ENCODE peak calls at places on chromosome 1, in eight cellular contexts. M, C, T, A, W, U, J and K are unnamed samples.

GRCh38 chr1:6065093-6065878 is 19.6 kb downstream of the KCNAB2 start:
- DNase-seq in M (no peak), C (peak; percentile 51), T (no peak), A (no peak), W (no peak), U (no peak), J (no peak), K (no peak)

GRCh38 chr1:44119525-44119924 is 904 bp downstream of the KLF17 start:
- DNase-seq in M (no peak), C (no peak), T (no peak), A (peak; percentile 38), W (no peak), U (no peak), J (no peak), K (no peak)

GRCh38 chr1:113057006-113057405 is 16.0 kb upstream of the LRIG2 start:
- DNase-seq in M (no peak), C (no peak), T (no peak), A (no peak), W (no peak), U (peak; percentile 43), J (no peak), K (peak; percentile 45)

GRCh38 chr1:206556047-206556747 is 48.9 kb downstream of the RASSF5 start:
- DNase-seq in M (no peak), C (no peak), T (no peak), A (peak; percentile 57), W (no peak), U (no peak), J (no peak), K (no peak)

GRCh38 chr1:6003568-6004411 is 11.6 kb upstream of the NPHP4 start:
- DNase-seq in M (peak; percentile 2), C (peak; percentile 7), T (no peak), A (no peak), W (no peak), U (no peak), J (no peak), K (no peak)

GRCh38 chr1:31376374-31377134 is 3.7 kb upstream of the FABP3 start:
- DNase-seq in M (no peak), C (no peak), T (no peak), A (no peak), W (no peak), U (no peak), J (peak; percentile 54), K (peak; percentile 42)

GRCh38 chr1:179706339-179706941 is 36.7 kb upstream of the FAM163A start:
- DNase-seq in M (peak; percentile 55), C (peak; percentile 34), T (peak; percentile 46), A (peak; percentile 54), W (peak; percentile 36), U (peak; percentile 70), J (peak; percentile 53), K (peak; percentile 64)

GRCh38 chr1:50978852-50979781 is 9.1 kb downstream of the CDKN2C start:
- DNase-seq in M (peak; percentile 62), C (no peak), T (no peak), A (no peak), W (no peak), U (peak; percentile 61), J (no peak), K (peak; percentile 7)

GRCh38 chr1:105686874-105687690 is 1369.4 kb upstream of the PRMT6 start:
- DNase-seq in M (no peak), C (no peak), T (no peak), A (no peak), W (no peak), U (no peak), J (no peak), K (no peak)

GRCh38 chr1:41779350-41779749 is 139.4 kb downstream of the HIVEP3 start:
- DNase-seq in M (no peak), C (no peak), T (no peak), A (no peak), W (no peak), U (no peak), J (no peak), K (no peak)
- TF ChIP-seq CTCF in M (no peak), C (peak; percentile 24), T (no peak), A (no peak), W (no peak), U (peak; percentile 43), J (peak; percentile 33), K (no peak)

DNA sequence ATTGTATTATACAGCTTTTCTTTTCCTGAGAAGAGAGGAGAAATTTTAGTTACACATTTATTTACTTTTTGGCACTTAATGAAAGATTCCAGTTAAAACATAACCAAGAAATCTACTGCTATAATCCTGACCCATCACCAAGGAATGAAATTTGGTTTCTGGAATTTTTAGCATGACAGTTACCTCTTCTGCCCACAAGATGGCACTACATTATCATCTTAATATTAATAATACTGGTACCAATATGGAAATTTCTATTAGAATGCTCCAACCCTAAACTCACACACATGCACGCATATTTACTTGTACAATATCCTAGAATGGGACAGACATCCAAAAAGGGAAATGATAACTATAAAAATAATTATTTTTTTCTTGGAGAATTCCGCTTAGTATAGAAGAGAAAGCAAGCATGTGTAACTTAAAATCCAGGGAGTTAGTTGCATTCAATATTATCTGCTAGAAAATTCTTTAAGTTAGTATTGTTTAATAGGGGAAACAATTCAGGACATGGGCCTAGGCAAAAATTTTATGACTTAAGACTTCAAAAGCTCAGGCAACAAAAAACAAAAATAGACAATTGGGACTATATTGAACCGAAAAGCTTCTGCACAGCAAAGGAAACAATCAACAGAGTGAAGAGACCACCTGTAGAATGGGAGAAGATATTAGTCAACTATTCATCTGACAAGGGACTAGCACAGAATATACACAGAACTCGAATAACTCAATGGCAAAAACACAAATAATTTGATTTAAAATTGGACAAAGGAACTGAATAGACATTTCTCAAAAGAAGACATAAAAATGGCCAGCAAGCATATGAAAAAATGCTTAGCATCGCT is 37.4 kb downstream of the MAP3K21 start:
- DNase-seq in M (no peak), C (no peak), T (no peak), A (no peak), W (no peak), U (peak; percentile 12), J (peak; percentile 9), K (no peak)
- TF ChIP-seq CTCF in M (peak; percentile 19), C (peak; percentile 77), T (peak; percentile 65), A (peak; percentile 33), W (peak; percentile 13), U (peak; percentile 86), J (peak; percentile 53), K (peak; percentile 85)

GRCh38 chr1:150548632-150549495 is at the start of gene ADAMTSL4:
- DNase-seq in M (peak; percentile 70), C (peak; percentile 62), T (no peak), A (peak; percentile 79), W (no peak), U (peak; percentile 38), J (no peak), K (peak; percentile 68)
- TF ChIP-seq CTCF in M (peak; percentile 9), C (peak; percentile 46), T (no peak), A (no peak), W (no peak), U (peak; percentile 38), J (peak; percentile 14), K (no peak)

DNA sequence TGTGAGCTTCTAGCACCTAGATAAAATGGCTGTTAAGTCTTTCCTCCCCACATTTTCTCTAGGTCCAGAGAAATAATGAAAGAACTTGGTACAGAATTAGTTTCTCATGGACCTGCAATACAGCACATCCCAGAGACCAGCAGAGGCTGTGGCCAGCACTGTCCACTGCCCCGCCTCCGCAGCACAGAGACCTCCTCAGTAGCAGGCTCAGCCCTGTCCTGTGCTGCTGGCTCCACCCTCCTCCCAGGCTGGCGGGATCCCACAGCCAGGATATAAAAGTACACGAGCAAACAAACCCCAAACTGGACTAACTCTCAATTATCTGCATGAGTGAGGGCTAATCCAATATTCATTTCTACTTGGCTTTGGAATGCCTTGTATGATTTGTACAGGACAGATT is 401.5 kb downstream of the RPS6KC1 start:
- DNase-seq in M (no peak), C (no peak), T (no peak), A (no peak), W (no peak), U (no peak), J (no peak), K (no peak)
- TF ChIP-seq CTCF in M (no peak), C (no peak), T (no peak), A (no peak), W (no peak), U (no peak), J (no peak), K (no peak)

GRCh38 chr1:10561955-10562354 is 87.2 kb downstream of the PEX14 start:
- DNase-seq in M (no peak), C (no peak), T (no peak), A (no peak), W (no peak), U (no peak), J (no peak), K (no peak)
- TF ChIP-seq CTCF in M (no peak), C (no peak), T (peak; percentile 39), A (no peak), W (no peak), U (peak; percentile 63), J (no peak), K (no peak)

GRCh38 chr1:205373022-205373421 is 16.3 kb upstream of the KLHDC8A start:
- DNase-seq in M (no peak), C (no peak), T (no peak), A (no peak), W (no peak), U (no peak), J (no peak), K (no peak)

GRCh38 chr1:205377355-205377754 is 20.6 kb upstream of the KLHDC8A start:
- DNase-seq in M (no peak), C (no peak), T (no peak), A (no peak), W (no peak), U (no peak), J (no peak), K (no peak)

GRCh38 chr1:205376739-205377138 is 20.0 kb upstream of the KLHDC8A start:
- DNase-seq in M (no peak), C (no peak), T (no peak), A (no peak), W (no peak), U (no peak), J (no peak), K (no peak)

GRCh38 chr1:205374205-205375078 is 17.7 kb upstream of the KLHDC8A start:
- DNase-seq in M (no peak), C (no peak), T (no peak), A (no peak), W (peak; percentile 34), U (no peak), J (peak; percentile 46), K (no peak)

DNA sequence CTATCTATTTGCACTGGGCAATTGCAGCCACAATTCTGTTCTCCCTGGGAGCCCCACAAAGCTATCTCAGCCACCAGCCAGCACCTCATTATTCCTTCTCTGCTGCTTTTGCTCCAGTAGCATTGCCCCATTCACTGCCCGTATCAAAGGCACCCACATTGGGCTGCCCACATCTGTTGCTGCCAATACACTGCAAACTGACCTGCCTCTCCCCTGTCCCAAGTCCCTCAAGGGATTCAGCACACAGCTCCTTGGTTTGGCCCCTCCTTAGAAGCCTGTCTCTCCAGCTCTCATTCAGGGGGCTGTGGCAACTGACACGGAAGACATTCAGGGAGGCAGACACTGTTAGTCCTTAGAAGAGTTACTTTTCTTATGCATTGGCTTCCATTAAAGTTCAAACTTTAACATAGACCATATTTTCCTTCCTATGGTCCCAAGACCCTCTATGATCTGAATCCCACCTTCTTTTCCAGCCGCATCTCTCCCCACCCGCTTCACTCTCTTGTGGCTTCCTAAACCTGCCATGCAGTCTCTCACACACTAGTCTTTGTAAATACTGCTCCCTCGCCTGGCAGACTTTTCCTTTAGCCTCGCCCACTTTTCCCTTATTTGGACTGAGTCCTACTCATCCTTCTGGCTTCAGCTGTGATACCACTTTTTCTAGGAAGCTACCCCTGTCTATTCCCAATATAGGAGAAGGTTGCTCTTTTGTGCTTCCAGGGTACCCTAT is 19.3 kb upstream of the KLHDC8A start:
- DNase-seq in M (peak; percentile 37), C (no peak), T (no peak), A (no peak), W (no peak), U (no peak), J (no peak), K (no peak)
- TF ChIP-seq CTCF in M (no peak), C (peak; percentile 8), T (no peak), A (no peak), W (no peak), U (no peak), J (no peak), K (no peak)